ENCODE peak calls at places on chromosomes 2 and 18, in four cellular contexts. E, F, Y and V are unnamed samples.
A peak's percentile ranks its signal among the peaks of the same experiment; 100 is the strongest.

GRCh38 chr2:189506514-189506976 is 65.3 kb downstream of the WDR75 start:
- DNase-seq in E (no peak), F (peak; percentile 21), Y (no peak), V (peak; percentile 77)

GRCh38 chr2:44310287-44310686 is 35.0 kb downstream of the SLC3A1 start:
- DNase-seq in E (no peak), F (no peak), Y (no peak), V (no peak)

GRCh38 chr18:65938592-65939372 is 188.0 kb downstream of the CDH7 start:
- DNase-seq in E (no peak), F (no peak), Y (no peak), V (peak; percentile 59)

GRCh38 chr2:26203091-26203490 is 30.2 kb downstream of the GAREM2 start:
- DNase-seq in E (no peak), F (no peak), Y (no peak), V (no peak)

GRCh38 chr2:170740660-170741059 is 25.5 kb downstream of the SP5 start:
- DNase-seq in E (no peak), F (no peak), Y (no peak), V (no peak)

GRCh38 chr18:57373017-57373416 is 20.7 kb downstream of the ST8SIA3 start:
- DNase-seq in E (no peak), F (no peak), Y (no peak), V (no peak)

GRCh38 chr2:61014805-61015204 is 2.7 kb upstream of the PEX13 start:
- DNase-seq in E (peak; percentile 36), F (no peak), Y (no peak), V (no peak)

GRCh38 chr2:174901075-174901474 is 104.1 kb downstream of the CHN1 start:
- DNase-seq in E (peak; percentile 49), F (no peak), Y (no peak), V (no peak)

GRCh38 chr18:21831413-21831831 is 90.8 kb downstream of the MIB1 start:
- DNase-seq in E (peak; percentile 72), F (no peak), Y (peak; percentile 85), V (no peak)

GRCh38 chr18:36572135-36572856 is 256.5 kb downstream of the TPGS2 start:
- DNase-seq in E (peak; percentile 68), F (no peak), Y (peak; percentile 76), V (peak; percentile 19)

GRCh38 chr2:127149384-127149783 is 42.4 kb upstream of the BIN1 start:
- DNase-seq in E (peak; percentile 97), F (no peak), Y (no peak), V (no peak)

GRCh38 chr2:222891890-222892289 is 31.1 kb downstream of the ACSL3 start:
- DNase-seq in E (peak; percentile 37), F (no peak), Y (no peak), V (no peak)

GRCh38 chr2:159615936-159616733 is at the start of gene BAZ2B:
- DNase-seq in E (peak; percentile 85), F (peak; percentile 17), Y (peak; percentile 68), V (peak; percentile 58)

GRCh38 chr2:18169121-18169786 is 290.8 kb downstream of the KCNS3 start:
- DNase-seq in E (no peak), F (no peak), Y (no peak), V (no peak)

GRCh38 chr2:124025896-124026295 is 809 bp downstream of the CNTNAP5 start:
- DNase-seq in E (no peak), F (no peak), Y (no peak), V (no peak)

GRCh38 chr2:23292024-23292423 is 93.0 kb upstream of the KLHL29 start:
- DNase-seq in E (peak; percentile 24), F (no peak), Y (no peak), V (no peak)

GRCh38 chr2:28716265-28716865 is 35.3 kb upstream of the PPP1CB start:
- DNase-seq in E (peak; percentile 93), F (peak; percentile 21), Y (peak; percentile 89), V (peak; percentile 99)

GRCh38 chr2:181231886-181232644 is 225.1 kb upstream of the ITGA4 start:
- DNase-seq in E (peak; percentile 67), F (no peak), Y (no peak), V (no peak)

GRCh38 chr2:121903037-121903689 is 147.7 kb downstream of the TSN start:
- DNase-seq in E (peak; percentile 31), F (no peak), Y (no peak), V (no peak)

GRCh38 chr2:204250692-204251091 is 294.6 kb upstream of the PARD3B start:
- DNase-seq in E (no peak), F (no peak), Y (no peak), V (no peak)

GRCh38 chr2:241618296-241618805 is 18.6 kb downstream of the THAP4 start:
- DNase-seq in E (no peak), F (no peak), Y (no peak), V (peak; percentile 83)

GRCh38 chr2:167196461-167197252 is 308.4 kb downstream of the XIRP2 start:
- DNase-seq in E (peak; percentile 53), F (peak; percentile 13), Y (no peak), V (peak; percentile 93)

GRCh38 chr2:109612991-109613921 is 510 bp downstream of the SEPTIN10 start:
- DNase-seq in E (peak; percentile 76), F (peak; percentile 43), Y (peak; percentile 78), V (no peak)

GRCh38 chr2:227325824-227326195 is 759 bp downstream of the MFF start:
- DNase-seq in E (peak; percentile 68), F (peak; percentile 31), Y (peak; percentile 64), V (no peak)

GRCh38 chr2:205734436-205734835 is 52.1 kb downstream of the NRP2 start:
- DNase-seq in E (peak; percentile 94), F (no peak), Y (no peak), V (no peak)

GRCh38 chr2:179655627-179656026 is 205.8 kb downstream of the ZNF385B start:
- DNase-seq in E (peak; percentile 68), F (no peak), Y (no peak), V (no peak)

GRCh38 chr18:7157760-7158159 is 40.2 kb upstream of the LAMA1 start:
- DNase-seq in E (no peak), F (no peak), Y (no peak), V (no peak)

GRCh38 chr18:24196764-24197163 is 57.9 kb downstream of the CABYR start:
- DNase-seq in E (no peak), F (no peak), Y (no peak), V (no peak)

GRCh38 chr2:141020346-141020745 is 1110.5 kb downstream of the LRP1B start:
- DNase-seq in E (peak; percentile 11), F (no peak), Y (no peak), V (no peak)

GRCh38 chr18:50973367-50974126 is 5.7 kb downstream of the ELAC1 start:
- DNase-seq in E (peak; percentile 67), F (peak; percentile 38), Y (no peak), V (peak; percentile 67)

GRCh38 chr2:128613876-128614275 is 295.2 kb upstream of the HS6ST1 start:
- DNase-seq in E (no peak), F (no peak), Y (no peak), V (no peak)

GRCh38 chr2:8626572-8626971 is 55.3 kb upstream of the ID2 start:
- DNase-seq in E (no peak), F (no peak), Y (peak; percentile 40), V (no peak)

GRCh38 chr2:47073217-47073616 is 81.9 kb downstream of the STPG4 start:
- DNase-seq in E (no peak), F (no peak), Y (no peak), V (no peak)

GRCh38 chr2:1731963-1732768 is 12.1 kb downstream of the PXDN start:
- DNase-seq in E (peak; percentile 95), F (no peak), Y (peak; percentile 62), V (no peak)

GRCh38 chr2:46012618-46013240 is 284.5 kb upstream of the EPAS1 start:
- DNase-seq in E (peak; percentile 64), F (no peak), Y (no peak), V (no peak)

GRCh38 chr18:75253784-75254183 is 43.2 kb downstream of the TSHZ1 start:
- DNase-seq in E (peak; percentile 38), F (no peak), Y (no peak), V (no peak)

GRCh38 chr2:189115126-189115525 is 64.4 kb downstream of the COL5A2 start:
- DNase-seq in E (peak; percentile 43), F (no peak), Y (no peak), V (no peak)

GRCh38 chr2:19299032-19299431 is 59.4 kb downstream of the OSR1 start:
- DNase-seq in E (peak; percentile 40), F (no peak), Y (no peak), V (no peak)

GRCh38 chr2:188280811-188281222 is 10.9 kb upstream of the GULP1 start:
- DNase-seq in E (no peak), F (no peak), Y (no peak), V (no peak)